ENCODE peak calls at places on chromosome 13, in four cellular contexts. H is cardiac muscle cell, S is pancreas, M is uterus. E is an unnamed sample.

GRCh38 chr13:46633416-46633815 is 80.4 kb downstream of the LRCH1 start:
- DNase-seq in S (no peak), H (no peak), M (no peak), E (no peak)

GRCh38 chr13:113109151-113110047 is 3.8 kb downstream of the F7 start:
- DNase-seq in H (no peak), M (no peak), S (peak), E (peak)

GRCh38 chr13:60326273-60326672 is 70.7 kb upstream of the TDRD3 start:
- DNase-seq in M (no peak), S (no peak), H (no peak), E (no peak)

GRCh38 chr13:114328034-114328433 is 13.7 kb downstream of the CHAMP1 start:
- DNase-seq in H (no peak), M (no peak), S (no peak), E (no peak)

GRCh38 chr13:61779456-61779855 is 363.8 kb upstream of the PCDH20 start:
- DNase-seq in H (no peak), S (no peak), M (no peak), E (no peak)

GRCh38 chr13:93318538-93318937 is 91.9 kb downstream of the GPC6 start:
- DNase-seq in H (peak), M (no peak), S (no peak), E (no peak)

GRCh38 chr13:98480915-98481510 is 95.9 kb downstream of the STK24 start:
- DNase-seq in M (no peak), S (no peak), H (peak), E (no peak)

GRCh38 chr13:64556391-64556790 is 2673.7 kb downstream of the PCDH9 start:
- DNase-seq in H (no peak), M (no peak), S (no peak), E (no peak)

GRCh38 chr13:90591927-90592268 is 755.6 kb upstream of the MIR17HG start:
- DNase-seq in M (no peak), S (no peak), H (no peak), E (no peak)

GRCh38 chr13:98409281-98409680 is 167.6 kb downstream of the STK24 start:
- DNase-seq in H (no peak), M (no peak), S (no peak), E (no peak)

GRCh38 chr13:68905186-68905585 is 1202.4 kb upstream of the ATXN8OS start:
- DNase-seq in S (no peak), M (no peak), H (no peak), E (no peak)

GRCh38 chr13:40536443-40537113 is 129.9 kb downstream of the FOXO1 start:
- DNase-seq in M (no peak), H (no peak), S (peak), E (no peak)

GRCh38 chr13:35210234-35210633 is 266.3 kb downstream of the MAB21L1 start:
- DNase-seq in H (no peak), S (no peak), M (no peak), E (no peak)

GRCh38 chr13:47216176-47216822 is 319.4 kb upstream of the HTR2A start:
- DNase-seq in H (no peak), M (no peak), S (no peak), E (no peak)

GRCh38 chr13:20306039-20306438 is 73.9 kb upstream of the GJB6 start:
- DNase-seq in S (no peak), H (no peak), M (no peak), E (no peak)

GRCh38 chr13:36133950-36134349 is 2.8 kb upstream of the DCLK1 start:
- DNase-seq in H (no peak), M (no peak), S (no peak), E (no peak)

GRCh38 chr13:56736966-56737365 is 403.8 kb upstream of the PRR20A start:
- DNase-seq in M (no peak), H (no peak), S (no peak), E (no peak)

GRCh38 chr13:87919956-87920355 is 248.8 kb downstream of the SLITRK5 start:
- DNase-seq in H (no peak), S (no peak), M (no peak), E (no peak)

GRCh38 chr13:37869506-37869755 is 141 bp downstream of the TRPC4 start:
- DNase-seq in S (peak), H (peak), M (no peak), E (no peak)

GRCh38 chr13:105037064-105037463 is 1498.4 kb downstream of the EFNB2 start:
- DNase-seq in S (no peak), H (no peak), M (no peak), E (no peak)

GRCh38 chr13:106471957-106472543 is 63.4 kb downstream of the EFNB2 start:
- DNase-seq in M (peak), H (peak), S (no peak), E (no peak)

GRCh38 chr13:82815791-82816190 is 1066.5 kb downstream of the SLITRK1 start:
- DNase-seq in M (no peak), H (no peak), S (no peak), E (no peak)

E was measured in psoas muscle.